ENCODE peak calls at places on chromosome 22, in four cellular contexts. A, F, T and L are unnamed samples.

GRCh38 chr22:17201285-17201945 is 17.8 kb downstream of the ADA2 start:
- DNase-seq in A (no peak), T (no peak), F (peak), L (no peak)

GRCh38 chr22:28435271-28435825 is 244.3 kb downstream of the TTC28 start:
- DNase-seq in T (no peak), A (no peak), F (no peak), L (peak)

GRCh38 chr22:50576070-50576469 is 2.2 kb downstream of the CPT1B start:
- DNase-seq in F (peak), T (peak), A (peak), L (no peak)

GRCh38 chr22:27836181-27836580 is 34.6 kb upstream of the MN1 start:
- DNase-seq in A (no peak), F (no peak), T (no peak), L (no peak)

GRCh38 chr22:27123880-27124279 is 466.5 kb downstream of the MIAT start:
- DNase-seq in T (no peak), F (no peak), A (no peak), L (no peak)

GRCh38 chr22:18950141-18950540 is 14.0 kb upstream of the PRODH start:
- DNase-seq in T (no peak), A (no peak), F (no peak), L (no peak)

GRCh38 chr22:33569547-33569946 is 350.7 kb downstream of the LARGE1 start:
- DNase-seq in T (no peak), A (no peak), F (no peak), L (no peak)

GRCh38 chr22:19707347-19708322 is 6.7 kb upstream of the SEPTIN5 start:
- DNase-seq in A (no peak), F (no peak), T (peak), L (no peak)

GRCh38 chr22:30421695-30422480 is 3.7 kb upstream of the MTFP1 start:
- DNase-seq in A (no peak), F (peak), T (no peak), L (no peak)

DNA sequence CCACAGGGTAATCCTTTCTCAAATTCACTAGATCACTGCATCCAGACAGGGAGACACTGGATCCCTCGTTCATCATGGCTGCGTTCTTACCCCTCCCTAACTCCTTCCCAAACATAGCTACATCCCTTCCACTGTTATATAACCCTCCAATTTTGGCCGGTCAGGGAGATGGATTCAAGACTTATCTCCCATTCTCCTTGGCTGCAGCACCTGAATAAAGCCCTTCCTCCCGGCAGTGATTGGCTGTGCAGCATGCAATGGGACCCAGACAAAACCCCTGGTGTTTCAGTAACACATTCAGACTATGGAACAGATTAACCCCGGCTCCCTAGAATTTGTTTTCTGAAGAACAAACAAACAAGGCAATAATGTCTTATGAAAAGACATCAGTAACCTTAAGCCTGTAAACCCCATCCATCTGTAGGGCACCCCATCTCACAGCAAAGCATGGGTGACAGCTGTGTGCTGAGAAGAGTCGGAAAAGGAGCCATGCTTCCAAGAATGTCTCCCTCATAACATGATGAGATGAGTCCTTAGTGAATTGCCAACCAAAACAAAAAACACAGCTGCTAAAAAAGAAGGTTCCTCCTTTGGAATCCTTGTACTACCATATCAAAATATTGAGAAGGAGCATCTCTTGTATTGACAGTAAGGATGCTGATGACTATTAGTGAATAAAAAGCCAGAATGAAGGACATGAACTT is 5.0 kb downstream of the MIF start:
- DNase-seq in F (no peak), T (no peak), A (no peak), L (no peak)
- TF ChIP-seq JUND in F (no peak), T (no peak), A (no peak), L (no peak)

GRCh38 chr22:46726986-46727317 is 11.1 kb downstream of the CERK start:
- DNase-seq in T (no peak), F (no peak), A (no peak), L (no peak)
- TF ChIP-seq JUND in T (no peak), F (no peak), A (no peak), L (no peak)

DNA sequence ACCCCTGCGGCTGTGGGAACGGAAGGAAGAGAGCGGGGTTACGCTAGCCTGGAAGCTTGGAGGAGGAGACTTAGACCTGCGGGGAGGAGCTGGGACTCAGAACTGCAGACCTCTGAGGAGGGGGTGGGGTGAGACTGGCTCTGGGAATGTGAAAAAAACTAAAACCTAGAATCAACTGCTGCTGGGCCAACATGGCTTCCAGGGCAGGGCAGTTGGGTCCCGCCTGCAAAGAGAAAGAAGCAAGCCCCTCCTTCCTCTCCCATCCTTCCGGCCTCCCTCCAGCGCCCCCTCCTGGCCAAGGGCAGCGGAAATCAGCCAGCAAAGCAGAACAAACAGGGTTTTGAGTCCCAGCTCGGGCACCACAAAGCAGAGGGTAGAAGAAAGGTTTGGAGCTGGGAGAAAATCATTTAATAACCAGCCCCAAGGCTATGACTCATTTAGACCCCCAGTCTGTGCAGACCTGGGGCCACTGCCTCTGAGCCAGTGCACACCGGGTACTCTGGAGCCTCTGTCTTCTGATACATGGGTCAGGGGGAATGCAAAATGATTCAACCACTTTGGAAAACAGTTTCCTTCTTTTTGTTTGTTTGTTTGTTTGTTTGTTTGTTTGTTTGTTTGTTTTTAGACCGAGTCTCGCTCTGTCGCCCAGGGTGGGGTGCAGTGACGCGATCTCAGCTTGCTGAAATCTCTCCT is 7.3 kb upstream of the NCF4 start:
- DNase-seq in A (peak), F (peak), T (peak), L (peak)
- TF ChIP-seq JUND in A (no peak), F (no peak), T (no peak), L (no peak)

GRCh38 chr22:44196731-44197131 is 16.0 kb downstream of the PARVG start:
- DNase-seq in F (no peak), A (no peak), T (no peak), L (no peak)

GRCh38 chr22:44197271-44197670 is 16.5 kb downstream of the PARVG start:
- DNase-seq in F (no peak), A (no peak), T (no peak), L (no peak)

GRCh38 chr22:44195189-44195871 is 14.6 kb downstream of the PARVG start:
- DNase-seq in A (no peak), F (no peak), T (no peak), L (no peak)

GRCh38 chr22:44194569-44194968 is 13.8 kb downstream of the PARVG start:
- DNase-seq in A (no peak), T (no peak), F (no peak), L (no peak)

DNA sequence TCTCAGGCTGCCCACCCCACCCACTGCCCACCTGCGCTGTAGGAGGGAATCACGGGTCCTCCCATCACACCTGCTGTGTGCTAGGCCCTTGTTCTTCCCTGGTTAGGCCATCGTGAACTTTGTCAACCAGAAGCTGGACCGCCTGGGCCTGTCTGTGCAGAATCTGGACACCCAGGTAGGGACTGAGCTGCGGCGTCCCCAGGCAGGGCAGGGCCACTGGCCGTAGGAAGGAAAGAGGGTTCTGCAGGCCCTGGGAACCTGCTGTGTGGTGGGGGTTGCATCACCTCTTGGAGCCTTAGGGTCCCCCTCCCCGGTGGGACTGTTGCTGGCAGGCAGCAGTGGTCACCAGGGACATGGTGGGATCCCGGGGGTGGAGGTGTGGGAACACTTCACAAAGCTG is 15.5 kb downstream of the PARVG start:
- DNase-seq in A (no peak), F (no peak), T (no peak), L (no peak)
- TF ChIP-seq JUND in A (no peak), F (no peak), T (no peak), L (no peak)

GRCh38 chr22:38312261-38312800 is 4.9 kb downstream of the CSNK1E start:
- DNase-seq in A (no peak), T (no peak), F (no peak), L (no peak)
- TF ChIP-seq JUND in A (no peak), T (no peak), F (no peak), L (no peak)

GRCh38 chr22:48486163-48486957 is 1341.3 kb downstream of the BRD1 start:
- DNase-seq in T (no peak), A (no peak), F (no peak), L (no peak)

GRCh38 chr22:48482771-48483170 is 1344.9 kb downstream of the BRD1 start:
- DNase-seq in T (no peak), A (no peak), F (no peak), L (no peak)

GRCh38 chr22:48483764-48484528 is 1343.7 kb downstream of the BRD1 start:
- DNase-seq in T (no peak), F (no peak), A (no peak), L (no peak)

GRCh38 chr22:48488149-48488551 is 1339.5 kb downstream of the BRD1 start:
- DNase-seq in F (no peak), T (peak), A (no peak), L (no peak)

DNA sequence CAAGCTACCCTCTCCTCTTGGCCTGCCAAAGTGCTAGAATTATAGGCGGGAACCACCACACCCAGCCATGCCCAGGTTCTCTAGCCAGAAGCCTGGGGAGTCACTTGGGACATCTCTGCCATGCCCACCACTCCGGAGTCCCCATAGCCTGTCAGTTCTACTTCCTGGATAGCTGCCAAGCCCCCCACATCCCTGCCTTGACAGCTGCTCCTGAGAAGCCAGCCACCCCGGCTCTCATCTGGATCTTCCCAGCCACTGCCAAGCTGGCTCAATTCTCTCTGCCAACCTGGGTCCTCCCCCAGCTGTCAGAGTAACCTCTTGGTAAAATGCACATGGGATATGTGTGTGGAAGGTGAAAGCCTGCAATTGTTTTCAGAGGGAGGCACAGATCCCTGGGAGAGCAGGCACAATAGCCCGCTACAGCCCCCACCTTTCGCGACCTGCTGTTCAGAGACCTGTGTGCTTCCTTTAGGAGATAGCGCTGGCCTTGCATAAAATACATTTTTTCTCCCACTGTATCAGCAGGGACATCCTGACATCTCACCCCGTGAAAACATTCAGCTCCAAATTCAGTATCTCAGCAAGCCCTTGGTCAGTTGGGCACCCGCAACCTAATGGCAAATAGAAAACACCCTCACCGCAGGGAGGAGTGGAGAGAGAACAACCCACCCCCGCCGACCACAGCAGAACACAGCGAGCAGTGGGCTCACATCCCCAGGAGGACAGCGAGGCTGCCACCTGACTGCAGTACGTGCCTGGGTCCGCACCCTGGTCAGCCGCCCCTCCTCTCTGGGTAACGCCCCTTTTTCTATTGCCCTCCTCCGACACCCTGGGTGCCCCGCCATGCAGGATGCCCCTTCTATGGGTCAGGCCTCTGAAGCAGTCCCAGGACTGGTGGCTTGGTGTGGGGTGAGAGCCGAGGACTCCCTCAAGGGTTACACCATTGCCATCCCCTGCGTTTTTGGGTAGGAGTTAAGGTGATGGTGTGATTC is 1342.2 kb downstream of the BRD1 start:
- DNase-seq in A (no peak), T (no peak), F (no peak), L (no peak)
- TF ChIP-seq JUND in A (no peak), T (no peak), F (no peak), L (no peak)

GRCh38 chr22:40251106-40251505 is 73.4 kb downstream of the TNRC6B start:
- DNase-seq in T (no peak), A (no peak), F (no peak), L (no peak)
- TF ChIP-seq JUND in T (no peak), A (no peak), F (no peak), L (no peak)